ENCODE peak calls at places on chromosomes 6 and 20, in four cellular contexts. Y is Panc1, A is K562, V is HepG2. I is an unnamed sample.

GRCh38 chr6:125432014-125432413 is 130.2 kb upstream of the HDDC2 start:
- DNase-seq in A (no peak), V (no peak), Y (no peak), I (no peak)

GRCh38 chr6:53441761-53442160 is 93.0 kb upstream of the ELOVL5 start:
- DNase-seq in V (no peak), A (no peak), Y (no peak), I (no peak)

GRCh38 chr6:127520061-127520460 is 926 bp upstream of the MTCL3 start:
- DNase-seq in V (no peak), A (no peak), Y (no peak), I (no peak)

GRCh38 chr20:43530321-43531090 is 23.0 kb downstream of the L3MBTL1 start:
- DNase-seq in A (no peak), Y (no peak), V (peak), I (no peak)

GRCh38 chr6:160767019-160767646 is 65.1 kb downstream of the PLG start:
- DNase-seq in V (peak), A (peak), Y (no peak), I (no peak)

GRCh38 chr6:77633993-77634392 is 18.8 kb upstream of the MEI4 start:
- DNase-seq in Y (no peak), V (no peak), A (no peak), I (no peak)

GRCh38 chr20:40651121-40651520 is 37.9 kb downstream of the MAFB start:
- DNase-seq in V (no peak), Y (no peak), A (no peak), I (no peak)

GRCh38 chr20:17059465-17059864 is 167.4 kb upstream of the PCSK2 start:
- DNase-seq in Y (no peak), V (no peak), A (no peak), I (peak)

GRCh38 chr6:69848552-69848951 is 17.8 kb upstream of the COL19A1 start:
- DNase-seq in V (no peak), Y (no peak), A (no peak), I (no peak)

DNA sequence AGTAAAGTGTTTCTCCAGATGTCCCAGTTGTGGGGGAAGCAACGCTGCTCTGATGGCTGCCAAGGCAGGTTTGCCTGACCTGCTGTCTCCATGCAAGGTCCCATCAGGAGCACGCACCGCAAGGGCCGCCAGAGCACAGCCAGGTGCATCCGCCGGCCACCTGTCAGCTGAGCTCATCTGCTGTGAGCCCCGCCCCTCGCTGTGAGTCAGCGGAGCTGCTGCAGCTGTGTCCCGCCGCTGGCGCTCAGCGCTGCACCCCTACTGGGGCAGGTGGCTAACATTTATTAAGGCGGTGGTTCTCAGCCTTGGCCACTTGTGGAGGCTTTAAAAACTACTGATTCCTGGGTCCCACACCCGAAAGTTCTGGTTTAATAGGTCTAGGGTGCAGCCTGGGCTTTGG is 225.7 kb downstream of the UST start:
- DNase-seq in Y (no peak), A (peak), V (peak), I (peak)
- TF ChIP-seq TCF7L2 in Y (no peak), A (no peak), V (no peak), I (peak)

GRCh38 chr20:50037575-50037974 is 54.8 kb downstream of the SNAI1 start:
- DNase-seq in V (no peak), Y (no peak), A (peak), I (no peak)

GRCh38 chr20:50036703-50037102 is 53.9 kb downstream of the SNAI1 start:
- DNase-seq in V (no peak), A (no peak), Y (no peak), I (no peak)

GRCh38 chr20:50032955-50033666 is 50.3 kb downstream of the SNAI1 start:
- DNase-seq in A (no peak), V (no peak), Y (no peak), I (no peak)

GRCh38 chr20:50037123-50037522 is 54.3 kb downstream of the SNAI1 start:
- DNase-seq in Y (no peak), A (no peak), V (no peak), I (no peak)

DNA sequence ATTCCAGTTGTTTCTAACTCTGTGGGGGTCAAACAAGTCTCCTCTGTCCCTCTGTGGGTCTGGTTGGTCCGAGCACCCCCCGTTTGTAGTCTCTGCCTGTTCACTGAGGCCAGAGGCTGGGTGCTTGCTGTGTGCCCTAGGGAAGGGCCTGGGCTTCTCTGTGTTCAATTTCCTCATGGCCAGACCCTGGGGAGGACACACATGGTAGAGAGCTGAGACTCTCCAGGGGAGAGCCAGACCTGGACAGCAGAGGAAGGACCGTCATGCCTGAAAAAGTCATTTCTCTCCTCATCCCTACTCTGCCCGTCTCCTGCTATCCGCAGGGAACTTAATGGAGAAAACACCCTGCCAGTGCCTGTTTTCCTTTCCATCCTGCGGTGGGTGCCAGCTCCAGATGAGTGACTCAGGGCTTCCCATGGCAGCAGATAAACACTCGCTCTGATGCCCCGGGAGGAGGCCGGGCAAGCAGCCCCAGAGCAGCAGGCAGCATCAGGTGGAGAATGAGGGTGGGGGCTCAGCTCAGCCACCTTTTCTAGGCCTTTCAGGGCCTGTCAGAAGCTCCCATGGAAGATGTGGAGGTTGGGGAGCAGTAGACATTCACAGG is 51.9 kb downstream of the SNAI1 start:
- DNase-seq in A (no peak), Y (no peak), V (no peak), I (no peak)
- TF ChIP-seq TCF7L2 in A (no peak), Y (no peak), V (no peak), I (no peak)

GRCh38 chr20:49751397-49751735 is 37.7 kb upstream of the B4GALT5 start:
- DNase-seq in V (no peak), Y (no peak), A (no peak), I (no peak)
- TF ChIP-seq TCF7L2 in V (no peak), Y (no peak), A (no peak), I (no peak)

DNA sequence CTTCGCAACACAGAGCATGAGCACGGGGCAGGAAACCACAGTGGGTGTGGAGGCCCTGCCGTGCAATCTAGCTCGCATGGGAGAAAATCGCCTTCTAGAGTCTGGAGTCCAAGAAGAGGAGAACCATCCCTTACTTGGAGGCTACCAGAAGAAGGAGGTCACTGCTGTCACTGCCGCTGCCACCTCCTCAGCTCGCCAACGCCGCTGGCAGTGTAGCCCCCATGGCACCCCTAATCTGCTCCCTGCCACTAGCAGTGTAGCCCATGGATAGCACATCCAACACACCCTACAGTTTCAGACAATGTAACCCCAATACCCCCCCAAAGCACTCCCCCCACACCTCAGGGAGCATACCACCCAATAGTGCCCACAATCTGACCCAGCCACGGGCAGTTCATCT is 438.0 kb upstream of the ZNF337 start:
- DNase-seq in Y (no peak), V (no peak), A (no peak), I (no peak)
- TF ChIP-seq TCF7L2 in Y (no peak), V (no peak), A (no peak), I (no peak)

GRCh38 chr6:71299541-71300470 is 11.2 kb downstream of the OGFRL1 start:
- DNase-seq in A (no peak), V (no peak), Y (peak), I (no peak)
- TF ChIP-seq TCF7L2 in A (no peak), V (no peak), Y (no peak), I (no peak)

I was measured in HCT116.